ENCODE peak calls at places on chromosomes 13 and 19, in five cellular contexts. H, O, Z, W and L are unnamed samples.

GRCh38 chr13:55234311-55234710 is 1906.4 kb upstream of the PRR20A start:
- DNase-seq in W (no peak), H (no peak), Z (no peak), O (no peak), L (no peak)

GRCh38 chr13:19183676-19184075 is 2.1 kb upstream of the TUBA3C start:
- DNase-seq in W (no peak), O (no peak), H (no peak), Z (no peak), L (no peak)

GRCh38 chr13:27110056-27110746 is 61.4 kb downstream of the USP12 start:
- DNase-seq in O (no peak), W (no peak), H (no peak), Z (no peak), L (no peak)

GRCh38 chr13:85864963-85865530 is 65.8 kb upstream of the SLITRK6 start:
- DNase-seq in Z (peak), O (no peak), W (no peak), H (no peak), L (peak)

GRCh38 chr13:75685239-75685697 is 49.1 kb downstream of the LMO7 start:
- DNase-seq in H (no peak), Z (no peak), W (peak), O (no peak), L (peak)

GRCh38 chr13:76225815-76226489 is 589.8 kb downstream of the LMO7 start:
- DNase-seq in O (no peak), H (no peak), W (no peak), Z (no peak), L (peak)

GRCh38 chr19:16118489-16119033 is 6.9 kb downstream of the RAB8A start:
- DNase-seq in O (no peak), W (no peak), Z (no peak), H (no peak), L (no peak)

GRCh38 chr19:7522072-7522922 is at the start of gene MCOLN1:
- DNase-seq in Z (peak), H (peak), O (peak), W (no peak), L (peak)

GRCh38 chr19:8880864-8881488 is 48.8 kb downstream of the MBD3L1 start:
- DNase-seq in W (no peak), O (no peak), Z (no peak), H (no peak), L (no peak)

GRCh38 chr19:33040994-33041827 is 23.5 kb downstream of the RHPN2 start:
- DNase-seq in O (no peak), Z (no peak), W (no peak), H (peak), L (no peak)

GRCh38 chr13:79680485-79680884 is 199.5 kb downstream of the NDFIP2 start:
- DNase-seq in Z (peak), O (no peak), W (no peak), H (no peak), L (no peak)

DNA sequence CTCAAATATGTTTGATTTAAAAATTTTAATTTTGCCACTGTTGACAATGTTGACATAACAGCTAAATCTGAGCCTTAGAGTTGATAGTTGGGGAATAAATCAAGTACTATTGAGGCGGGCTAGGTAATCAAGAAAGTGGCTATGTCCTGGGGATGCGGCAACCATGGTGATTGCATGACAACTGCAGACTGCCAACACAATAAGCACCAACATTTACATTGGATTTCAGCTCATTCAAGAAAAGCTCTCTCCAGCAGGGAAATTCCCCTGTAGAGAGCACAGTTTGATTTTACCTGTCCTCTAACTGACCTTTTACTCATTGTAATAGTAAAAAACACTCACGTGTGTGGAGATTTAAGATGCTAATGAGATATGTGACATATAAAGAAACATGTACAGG is 63.1 kb downstream of the ZNF100 start:
- DNase-seq in H (no peak), W (peak), Z (no peak), O (no peak), L (no peak)
- TF ChIP-seq RFX5 in H (no peak), W (no peak), Z (no peak), O (no peak), L (no peak)

DNA sequence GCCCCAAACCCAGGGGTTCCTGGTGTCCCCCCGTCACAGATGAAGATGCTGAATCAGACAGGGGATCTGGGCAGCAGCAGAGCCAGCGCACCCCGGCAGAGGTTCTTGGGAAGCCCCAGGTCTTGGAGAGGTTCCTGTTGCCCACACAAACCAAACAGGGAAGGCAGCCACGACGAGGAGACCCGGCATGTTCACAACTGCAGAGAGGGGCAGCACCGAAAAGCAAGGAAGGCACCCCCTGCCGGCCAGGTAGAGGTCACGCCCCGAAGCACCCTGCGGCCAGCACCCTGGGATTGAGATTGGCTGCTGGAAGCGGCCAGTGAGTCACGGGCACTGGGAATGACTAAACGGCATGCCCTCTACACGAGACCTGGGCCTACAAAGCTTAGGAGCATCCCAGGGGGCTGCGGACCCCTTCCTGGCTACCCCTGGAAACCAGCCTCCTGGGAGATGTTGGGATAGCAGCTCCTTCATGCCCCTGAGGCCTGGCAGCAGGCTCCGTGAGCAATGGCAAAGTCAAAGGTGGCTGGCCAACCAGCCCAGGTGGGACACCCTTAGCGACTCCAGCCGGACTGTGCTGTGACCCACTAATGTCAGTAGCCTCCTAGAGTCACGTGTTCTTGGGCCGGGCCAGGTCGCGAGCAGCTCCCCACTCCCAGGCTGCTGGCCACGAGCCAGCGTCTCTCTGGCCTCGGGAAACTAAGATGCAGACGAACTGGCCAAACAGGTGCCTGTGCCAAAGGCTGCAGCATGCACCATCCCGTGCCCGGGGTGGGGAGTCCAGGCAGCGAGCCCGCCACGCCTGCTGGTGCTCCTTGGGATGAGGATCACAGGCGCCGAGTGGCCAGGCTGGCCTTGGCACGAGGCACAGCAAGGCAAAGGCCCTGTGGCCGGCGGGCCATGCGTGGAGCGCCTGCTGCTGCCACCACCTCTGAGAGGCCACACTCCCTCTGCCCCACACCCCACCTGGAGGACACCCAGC is 43.2 kb downstream of the MLLT1 start:
- DNase-seq in H (no peak), Z (peak), O (no peak), W (no peak), L (no peak)
- TF ChIP-seq RFX5 in H (no peak), Z (no peak), O (no peak), W (no peak), L (no peak)

DNA sequence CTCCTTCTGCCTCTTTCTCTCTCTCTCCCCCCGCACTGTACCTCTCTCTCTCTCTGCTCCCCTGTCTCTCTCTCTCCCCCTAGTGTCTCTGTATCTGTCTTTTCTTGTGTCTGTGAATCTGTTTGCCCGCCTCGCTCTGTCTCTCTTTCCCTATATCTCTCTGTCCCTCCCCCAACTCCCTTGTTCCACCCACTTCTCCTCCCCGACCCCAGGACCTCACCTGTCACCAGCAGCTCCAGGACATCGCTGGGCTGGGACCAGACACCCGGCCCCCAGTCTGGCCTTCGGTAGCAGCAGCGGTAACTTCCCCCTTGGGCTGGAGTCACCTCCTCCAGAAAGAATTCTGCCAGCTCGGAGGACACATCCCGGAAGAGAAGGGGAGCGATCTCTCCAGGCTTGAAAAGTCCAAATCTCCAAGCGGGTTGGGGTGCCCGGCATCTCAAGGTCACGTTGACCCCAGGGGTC is 3.9 kb downstream of the OSCAR start:
- DNase-seq in H (peak), W (no peak), Z (no peak), O (peak), L (peak)
- TF ChIP-seq RFX5 in H (no peak), W (no peak), Z (no peak), O (no peak), L (no peak)

GRCh38 chr19:28655054-28655453 is 557.9 kb downstream of the UQCRFS1 start:
- DNase-seq in W (no peak), Z (no peak), H (no peak), O (no peak), L (no peak)

GRCh38 chr19:28652790-28653189 is 560.2 kb downstream of the UQCRFS1 start:
- DNase-seq in W (no peak), Z (no peak), O (no peak), H (no peak), L (no peak)

DNA sequence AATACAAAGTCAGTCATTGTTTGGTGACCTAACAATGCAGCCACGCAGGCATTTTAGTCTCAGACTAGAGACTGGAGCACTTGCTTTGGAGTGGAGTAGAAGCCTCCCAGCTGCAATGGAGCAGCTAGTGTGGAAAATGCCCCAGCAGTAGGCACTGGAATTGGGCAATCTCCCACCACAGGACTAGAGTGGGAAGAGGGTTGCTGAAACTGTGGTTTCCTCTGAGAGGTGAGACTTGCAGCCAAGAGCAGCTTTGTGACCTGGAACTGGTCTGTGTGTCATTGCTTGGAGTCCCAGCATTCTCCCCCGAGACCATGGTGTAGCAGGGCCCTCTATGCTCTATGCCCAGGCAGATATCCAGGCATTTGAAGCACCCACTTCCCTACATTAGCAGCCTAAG is 556.3 kb downstream of the UQCRFS1 start:
- DNase-seq in H (no peak), Z (no peak), O (no peak), W (no peak), L (no peak)
- TF ChIP-seq RFX5 in H (no peak), Z (no peak), O (no peak), W (no peak), L (no peak)

GRCh38 chr19:14689598-14690503 is at the start of gene ZNF333:
- DNase-seq in W (peak), Z (peak), O (peak), H (peak), L (peak)

GRCh38 chr19:14682084-14682483 is 7.4 kb upstream of the ADGRE3 start:
- DNase-seq in W (no peak), H (no peak), O (no peak), Z (no peak), L (no peak)

GRCh38 chr19:14683439-14683838 is 6.4 kb upstream of the ZNF333 start:
- DNase-seq in O (no peak), Z (no peak), H (no peak), W (no peak), L (no peak)

GRCh38 chr19:14686411-14686810 is 3.4 kb upstream of the ZNF333 start:
- DNase-seq in Z (no peak), H (no peak), O (no peak), W (no peak), L (peak)
- TF ChIP-seq RFX5 in Z (no peak), H (no peak), O (no peak), W (no peak), L (no peak)

GRCh38 chr13:29266261-29266660 is 329.2 kb downstream of the SLC7A1 start:
- DNase-seq in W (no peak), H (no peak), Z (no peak), O (no peak), L (no peak)
- TF ChIP-seq RFX5 in W (no peak), H (no peak), Z (no peak), O (no peak), L (no peak)

DNA sequence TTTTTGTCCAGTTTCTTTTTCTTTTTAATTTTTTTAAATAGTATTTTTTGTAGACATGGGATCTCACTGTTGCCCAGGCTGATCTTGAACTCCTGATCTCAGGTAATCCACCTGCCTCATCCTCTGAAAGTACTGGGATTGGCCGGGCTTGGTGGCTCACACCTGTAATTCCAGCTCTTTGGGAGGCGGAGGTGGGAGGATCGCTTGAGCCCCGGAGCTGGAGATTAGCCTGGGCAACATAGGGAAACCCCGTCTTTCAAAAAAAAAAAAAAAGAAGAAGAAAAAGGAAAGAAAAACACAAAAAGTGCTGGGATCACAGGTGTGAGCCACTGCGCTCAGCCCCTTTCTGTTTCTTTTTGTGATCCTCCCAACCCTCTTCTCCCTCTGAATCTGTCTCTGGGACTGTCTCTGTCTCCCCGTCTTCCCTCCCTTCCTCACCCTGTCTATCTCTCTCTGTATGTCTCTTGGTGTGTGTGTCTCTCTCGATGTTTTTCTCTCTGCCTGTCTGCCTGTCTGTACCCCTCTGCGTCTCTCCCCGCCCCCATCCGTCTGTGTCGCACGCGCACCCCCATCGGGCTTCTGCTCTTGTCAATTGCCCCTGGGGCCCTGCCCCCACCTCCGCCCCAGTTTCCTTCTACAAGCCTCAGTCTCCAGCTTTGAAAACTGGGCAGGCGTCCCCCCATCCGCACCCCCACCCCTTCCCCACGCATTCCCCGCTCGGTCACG is 554 bp upstream of the ZFP36 start:
- DNase-seq in H (no peak), Z (no peak), O (no peak), W (no peak), L (no peak)
- TF ChIP-seq RFX5 in H (no peak), Z (no peak), O (no peak), W (no peak), L (no peak)